ENCODE peak calls at places on chromosome 4, in seven cellular contexts. H is heart right ventricle; N is fibroblast of lung; R is psoas muscle; X is OCI-LY7; C is CD4-positive, alpha-beta memory T cell; A is astrocyte. Q is an unnamed sample.

GRCh38 chr4:26015133-26015651 is 101.2 kb downstream of the SMIM20 start:
- DNase-seq in N (peak; percentile 89), R (peak; percentile 85), C (no peak), A (peak; percentile 99), X (no peak), H (peak; percentile 63), Q (no peak)

GRCh38 chr4:8331567-8331955 is 62.0 kb downstream of the HTRA3 start:
- DNase-seq in X (no peak), R (no peak), N (no peak), C (no peak), A (no peak), H (no peak), Q (no peak)

GRCh38 chr4:46124773-46125172 is 919 bp upstream of the GABRG1 start:
- DNase-seq in N (no peak), R (no peak), H (no peak), A (no peak), C (no peak), X (no peak), Q (no peak)

GRCh38 chr4:152864361-152864760 is 71.8 kb upstream of the FHDC1 start:
- DNase-seq in H (no peak), X (no peak), R (no peak), N (no peak), C (no peak), A (no peak), Q (no peak)

GRCh38 chr4:55172694-55173287 is 47.4 kb upstream of the KDR start:
- DNase-seq in H (peak; percentile 57), N (peak; percentile 31), C (no peak), R (no peak), X (no peak), A (peak; percentile 62), Q (no peak)

GRCh38 chr4:22179124-22179874 is 230.7 kb upstream of the KCNIP4 start:
- DNase-seq in A (peak; percentile 98), R (no peak), N (peak; percentile 90), X (no peak), H (no peak), C (no peak), Q (no peak)

GRCh38 chr4:6523251-6523650 is 50.8 kb upstream of the PPP2R2C start:
- DNase-seq in C (no peak), R (no peak), A (no peak), N (no peak), X (no peak), H (no peak), Q (no peak)

GRCh38 chr4:156889616-156890594 is 81.7 kb downstream of the PDGFC start:
- DNase-seq in A (peak; percentile 78), H (peak; percentile 21), R (peak; percentile 39), X (no peak), N (peak; percentile 77), C (no peak), Q (no peak)

GRCh38 chr4:37949636-37950426 is 10.4 kb upstream of the PTTG2 start:
- DNase-seq in N (no peak), H (no peak), X (no peak), C (no peak), R (no peak), A (no peak), Q (no peak)

GRCh38 chr4:87985097-87985886 is 9.8 kb downstream of the SPP1 start:
- DNase-seq in H (peak; percentile 55), R (no peak), A (peak; percentile 29), C (peak; percentile 16), N (peak; percentile 43), X (peak; percentile 42), Q (peak; percentile 58)

GRCh38 chr4:187059031-187059430 is 335.4 kb upstream of the FAT1 start:
- DNase-seq in N (no peak), X (no peak), R (no peak), H (no peak), C (no peak), A (no peak), Q (no peak)

GRCh38 chr4:148431401-148431800 is 10.8 kb downstream of the NR3C2 start:
- DNase-seq in A (no peak), N (no peak), R (no peak), C (no peak), X (no peak), H (no peak), Q (no peak)

GRCh38 chr4:172654482-172654881 is 514.1 kb upstream of the GALNT7 start:
- DNase-seq in X (no peak), N (no peak), C (no peak), R (no peak), H (no peak), A (no peak), Q (no peak)

GRCh38 chr4:94407846-94408245 is 43.9 kb upstream of the PDLIM5 start:
- DNase-seq in C (no peak), H (no peak), R (no peak), A (peak; percentile 72), X (no peak), N (peak; percentile 13), Q (no peak)
- H3K4me1 ChIP-seq in C (no peaks in the 10 kb centered on the region), H (peaks cover 7% of the 10 kb centered on the region), R (peaks cover 22% of the 10 kb centered on the region), A (peaks cover 21% of the 10 kb centered on the region), X (no peaks in the 10 kb centered on the region), N (peaks cover 2% of the 10 kb centered on the region), Q (no peaks in the 10 kb centered on the region)

GRCh38 chr4:1215347-1216075 is 33.4 kb downstream of the CTBP1 start:
- DNase-seq in R (no peak), C (no peak), X (peak; percentile 94), A (no peak), H (no peak), N (peak; percentile 71), Q (peak; percentile 85)

GRCh38 chr4:1214101-1215095 is 34.5 kb downstream of the CTBP1 start:
- DNase-seq in C (no peak), R (no peak), H (no peak), A (no peak), N (no peak), X (no peak), Q (no peak)

GRCh38 chr4:1216869-1217294 is 32.0 kb downstream of the CTBP1 start:
- DNase-seq in H (no peak), X (peak; percentile 81), A (no peak), R (peak; percentile 36), C (peak; percentile 63), N (no peak), Q (peak; percentile 87)

GRCh38 chr4:1217366-1217765 is 31.6 kb downstream of the CTBP1 start:
- DNase-seq in H (no peak), R (no peak), C (no peak), N (no peak), A (no peak), X (no peak), Q (no peak)

GRCh38 chr4:1216076-1216614 is 32.8 kb downstream of the CTBP1 start:
- DNase-seq in N (no peak), C (no peak), A (no peak), X (no peak), H (no peak), R (no peak), Q (no peak)
- H3K4me1 ChIP-seq in N (peaks cover 8% of the 10 kb centered on the region), C (peaks cover 40% of the 10 kb centered on the region), A (no peaks in the 10 kb centered on the region), X (peaks cover 70% of the 10 kb centered on the region), H (no peaks in the 10 kb centered on the region), R (peaks cover 9% of the 10 kb centered on the region), Q (peaks cover 38% of the 10 kb centered on the region)

GRCh38 chr4:102612195-102612594 is 111.0 kb downstream of the NFKB1 start:
- DNase-seq in C (no peak), N (no peak), X (no peak), H (no peak), A (no peak), R (no peak), Q (no peak)

GRCh38 chr4:102614801-102615200 is 113.6 kb downstream of the NFKB1 start:
- DNase-seq in A (no peak), N (no peak), R (no peak), H (no peak), C (peak; percentile 46), X (no peak), Q (peak; percentile 77)

GRCh38 chr4:102610476-102610875 is 109.3 kb downstream of the NFKB1 start:
- DNase-seq in H (no peak), X (no peak), R (no peak), N (no peak), C (no peak), A (no peak), Q (no peak)

GRCh38 chr4:102610007-102610406 is 108.8 kb downstream of the NFKB1 start:
- DNase-seq in N (peak; percentile 39), A (no peak), X (peak; percentile 38), C (no peak), R (no peak), H (no peak), Q (no peak)

DNA sequence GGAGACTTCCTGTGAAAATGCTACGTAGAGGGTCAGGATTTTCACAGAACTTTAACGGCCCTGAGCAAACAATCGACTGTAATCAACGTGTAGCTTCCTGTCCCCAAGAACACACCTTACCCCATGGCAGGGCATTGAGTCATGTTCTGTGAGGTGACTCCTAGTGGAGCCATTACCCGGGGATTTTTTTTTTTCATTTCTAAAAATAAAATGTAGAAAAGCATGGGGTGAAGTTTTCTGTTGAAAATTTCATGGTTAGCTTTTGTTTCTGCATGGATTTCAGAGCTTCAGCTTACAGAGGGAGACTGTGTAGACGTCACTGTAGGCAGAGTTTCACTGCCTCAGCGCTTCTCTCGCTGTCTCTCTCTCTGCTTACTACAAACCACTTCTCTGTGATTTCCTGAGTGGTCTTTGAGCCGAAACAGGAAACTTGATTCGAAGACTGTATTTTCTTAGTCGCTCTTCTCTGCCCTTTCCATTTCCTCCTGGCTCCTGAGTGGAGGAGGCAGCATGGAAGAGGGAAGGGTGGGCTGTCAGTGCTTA is 111.7 kb downstream of the NFKB1 start:
- DNase-seq in N (no peak), A (no peak), X (no peak), H (no peak), C (peak; percentile 71), R (no peak), Q (no peak)
- H3K4me1 ChIP-seq in N (no peaks in the 10 kb centered on the region), A (no peaks in the 10 kb centered on the region), X (peaks cover 5% of the 10 kb centered on the region), H (no peaks in the 10 kb centered on the region), C (peaks cover 84% of the 10 kb centered on the region), R (no peaks in the 10 kb centered on the region), Q (peaks cover 5% of the 10 kb centered on the region)

GRCh38 chr4:140826701-140827027 is 70.5 kb upstream of the TBC1D9 start:
- DNase-seq in X (no peak), N (no peak), H (no peak), A (no peak), C (no peak), R (no peak), Q (no peak)
- H3K4me1 ChIP-seq in X (peaks cover 70% of the 10 kb centered on the region), N (no peaks in the 10 kb centered on the region), H (no peaks in the 10 kb centered on the region), A (no peaks in the 10 kb centered on the region), C (no peaks in the 10 kb centered on the region), R (no peaks in the 10 kb centered on the region), Q (no peaks in the 10 kb centered on the region)

Q was measured in Peyer's patch.